ENCODE peak calls at places on chromosomes 16 and 17, in ten cellular contexts. U is body of pancreas, E is stomach, M is spleen, C is IMR-90, X is ovary, R is prostate gland, Y is breast epithelium, V is uterus, J is gastrocnemius medialis. P is an unnamed sample.

GRCh38 chr17:6137716-6138502 is 67.7 kb downstream of the WSCD1 start:
- DNase-seq in R (no peak), Y (no peak), C (no peak), X (no peak), M (no peak), J (no peak), U (no peak), V (no peak), E (no peak), P (no peak)

GRCh38 chr17:12744298-12744697 is 45.0 kb upstream of the ARHGAP44 start:
- DNase-seq in J (no peak), R (no peak), C (peak; percentile 69), E (no peak), M (peak; percentile 58), V (no peak), X (no peak), U (no peak), Y (no peak), P (peak; percentile 64)

GRCh38 chr16:19138601-19139000 is 24.8 kb downstream of the ITPRIPL2 start:
- DNase-seq in E (peak; percentile 45), M (no peak), U (peak; percentile 52), C (peak; percentile 89), J (peak; percentile 77), V (peak; percentile 79), Y (peak; percentile 71), R (peak; percentile 96), X (peak; percentile 51), P (peak; percentile 78)

GRCh38 chr17:41178341-41178740 is 320 bp upstream of the KRTAP4-2 start:
- DNase-seq in J (no peak), X (no peak), C (peak; percentile 72), U (no peak), Y (no peak), E (no peak), V (no peak), M (no peak), R (no peak), P (no peak)

GRCh38 chr17:49471089-49471683 is 23.9 kb upstream of the NGFR start:
- DNase-seq in M (no peak), U (no peak), V (no peak), Y (no peak), E (no peak), C (no peak), J (peak; percentile 51), R (no peak), X (no peak), P (peak; percentile 63)

GRCh38 chr17:19771971-19772630 is 24.0 kb upstream of the ALDH3A1 start:
- DNase-seq in R (no peak), U (no peak), Y (no peak), M (no peak), C (no peak), E (no peak), J (no peak), X (no peak), V (no peak), P (no peak)

GRCh38 chr17:78821961-78822360 is 18.7 kb downstream of the USP36 start:
- DNase-seq in Y (no peak), E (no peak), M (peak; percentile 32), V (no peak), J (no peak), X (no peak), C (peak; percentile 54), U (no peak), R (no peak), P (no peak)

GRCh38 chr16:77680496-77680895 is 41.8 kb upstream of the NUDT7 start:
- DNase-seq in M (no peak), E (no peak), C (no peak), Y (no peak), V (no peak), R (no peak), U (no peak), J (no peak), X (no peak), P (no peak)

GRCh38 chr17:47834756-47835155 is 3.3 kb downstream of the LRRC46 start:
- DNase-seq in C (no peak), X (no peak), Y (no peak), M (no peak), U (no peak), V (no peak), J (no peak), R (no peak), E (no peak), P (no peak)

GRCh38 chr17:47830396-47830907 is 889 bp downstream of the MRPL10 start:
- DNase-seq in U (no peak), Y (no peak), E (no peak), C (no peak), M (no peak), R (no peak), J (no peak), V (no peak), X (no peak), P (no peak)

GRCh38 chr17:47829870-47830269 is 1.5 kb downstream of the MRPL10 start:
- DNase-seq in Y (no peak), R (no peak), J (no peak), V (no peak), X (no peak), U (no peak), E (no peak), C (no peak), M (no peak), P (no peak)

GRCh38 chr17:47831934-47832327 is 461 bp downstream of the LRRC46 start:
- DNase-seq in E (no peak), C (no peak), Y (no peak), X (no peak), J (no peak), R (no peak), M (no peak), V (no peak), U (no peak), P (no peak)

DNA sequence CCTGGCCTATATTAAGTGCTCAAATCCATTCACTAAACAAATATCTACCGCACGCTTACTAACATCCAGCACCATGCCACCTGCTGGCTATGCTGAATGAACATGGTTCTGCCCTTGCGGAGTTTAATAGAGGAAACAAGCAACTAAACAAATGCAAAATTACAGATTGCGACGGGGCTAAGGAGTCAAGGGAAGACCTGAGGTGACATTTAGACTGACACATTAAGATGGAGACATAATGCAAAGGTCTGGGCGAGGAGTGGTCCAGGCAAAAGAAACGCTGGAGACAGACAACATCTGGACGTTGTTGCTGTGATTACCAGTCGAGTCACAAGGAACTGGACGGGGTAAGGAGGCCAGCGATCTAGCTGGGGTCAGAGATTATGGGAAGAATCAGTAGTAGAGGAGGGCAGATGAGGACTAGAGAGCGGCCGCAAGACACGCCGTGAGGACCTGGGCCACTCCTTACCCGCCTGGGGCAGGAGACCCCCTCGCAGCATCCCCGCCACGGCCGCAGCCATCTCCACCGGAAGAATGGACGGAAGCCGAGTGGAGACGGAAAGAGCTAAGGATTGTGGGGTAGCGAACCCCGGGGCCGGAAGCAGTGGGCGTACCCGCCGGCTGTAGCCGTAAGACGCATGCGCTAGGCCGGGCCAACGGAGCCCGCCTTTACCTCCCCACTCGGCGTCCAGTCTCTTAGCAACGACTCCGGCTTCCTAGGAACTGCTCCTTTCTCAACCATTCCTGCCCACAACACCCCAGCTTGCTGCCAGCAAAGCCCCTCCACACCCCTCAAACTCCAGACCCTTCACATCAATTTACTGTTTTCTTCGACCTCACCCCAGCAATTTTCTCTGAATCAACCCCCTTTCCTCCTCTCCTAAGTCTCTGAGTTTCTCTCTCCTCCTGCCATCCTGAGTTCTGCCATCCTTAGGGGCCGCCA is at the start of the genes LRRC46 and MRPL10:
- DNase-seq in M (peak; percentile 97), J (peak; percentile 88), R (peak; percentile 91), Y (peak; percentile 90), V (peak; percentile 92), C (peak; percentile 90), U (peak; percentile 94), X (peak; percentile 94), E (peak; percentile 95), P (peak; percentile 94)
- TF ChIP-seq POLR2A in M (peak; percentile 63), J (peak; percentile 79), R (peak; percentile 59), Y (peak; percentile 54), V (peak; percentile 63), C (peak; percentile 93), U (peak; percentile 42), X (peak; percentile 88), E (no peak), P (no peak)

DNA sequence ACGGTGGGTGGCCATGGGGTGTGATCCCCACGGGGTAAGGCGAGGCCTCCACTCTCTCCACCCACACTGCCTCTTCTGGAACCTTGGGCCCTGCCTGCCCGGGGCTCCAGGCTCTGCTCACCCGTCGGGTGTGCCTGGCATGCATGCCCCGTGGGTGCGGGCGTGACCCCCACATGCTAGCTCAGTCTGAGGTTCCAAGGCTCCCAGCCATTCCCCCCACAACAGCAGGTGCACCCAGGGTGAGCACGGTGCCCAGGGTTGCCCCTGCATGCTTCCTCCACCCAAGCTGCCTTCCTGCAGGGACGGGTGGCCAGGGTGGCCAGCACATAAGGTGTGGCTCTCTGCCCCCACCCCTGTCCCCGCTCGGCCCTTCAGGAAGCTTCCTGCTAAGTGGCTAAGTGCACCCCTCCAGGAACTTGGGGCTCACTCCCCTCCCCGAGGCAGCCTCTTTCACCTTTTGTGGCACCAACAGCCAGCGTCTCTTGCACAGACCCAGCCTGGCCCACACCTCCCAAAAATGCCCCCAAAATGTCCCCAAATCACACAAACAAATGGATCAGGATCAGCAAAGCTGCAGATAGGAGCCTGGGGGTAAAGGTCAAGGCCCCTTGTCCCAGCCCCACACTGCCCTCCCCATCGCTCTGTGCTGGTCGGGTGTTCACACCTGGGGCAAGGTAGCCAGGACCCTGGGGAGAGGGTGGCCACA is 21.4 kb upstream of the PVALEF start:
- DNase-seq in C (no peak), J (no peak), Y (no peak), U (no peak), X (no peak), R (no peak), V (no peak), M (no peak), E (no peak), P (no peak)
- H3K4me3 ChIP-seq in C (no peak overlapping the region), J (no peak overlapping the region), Y (no peak overlapping the region), U (no peak overlapping the region), X (no peak overlapping the region), R (no peak overlapping the region), V (no peak overlapping the region), M (no peak overlapping the region), E (no peak overlapping the region), P (no peak overlapping the region)

GRCh38 chr17:44062871-44063270 is 3.6 kb downstream of the LSM12 start:
- DNase-seq in J (no peak), Y (no peak), V (no peak), M (no peak), X (no peak), R (no peak), E (no peak), C (no peak), U (no peak), P (peak; percentile 24)

GRCh38 chr17:44063704-44064639 is 2.5 kb downstream of the LSM12 start:
- DNase-seq in X (no peak), U (no peak), J (no peak), V (no peak), E (no peak), M (no peak), C (no peak), Y (no peak), R (no peak), P (no peak)

GRCh38 chr17:44067547-44067945 is 1.1 kb upstream of the LSM12 start:
- DNase-seq in J (no peak), X (no peak), V (no peak), E (no peak), R (no peak), U (no peak), C (no peak), M (peak; percentile 54), Y (no peak), P (no peak)

GRCh38 chr17:44065668-44066203 is 735 bp downstream of the LSM12 start:
- DNase-seq in C (no peak), U (no peak), X (no peak), Y (no peak), E (no peak), R (no peak), V (no peak), J (no peak), M (no peak), P (peak; percentile 11)

GRCh38 chr17:44066204-44066930 is at the start of gene LSM12:
- DNase-seq in E (peak; percentile 93), X (peak; percentile 90), V (peak; percentile 83), Y (peak; percentile 86), R (peak; percentile 79), M (peak; percentile 97), J (peak; percentile 80), C (peak; percentile 88), U (peak; percentile 91), P (peak; percentile 91)
- TF ChIP-seq POLR2A in E (no peak), X (peak; percentile 74), V (peak; percentile 62), Y (no peak), R (peak; percentile 79), M (no peak), J (peak; percentile 74), C (peak; percentile 87), U (peak; percentile 62), P (peak; percentile 85)

GRCh38 chr16:28491080-28491969 is 549 bp downstream of the CLN3 start:
- DNase-seq in Y (no peak), X (peak; percentile 46), C (no peak), M (peak; percentile 90), E (no peak), J (peak; percentile 53), R (peak; percentile 21), U (peak; percentile 55), V (peak; percentile 48), P (peak; percentile 56)
- H3K4me3 ChIP-seq in Y (peak overlapping the region; percentile 90), X (peak overlapping the region; percentile 99), C (peak overlapping the region; percentile 97), M (peak overlapping the region; percentile 95), E (peak overlapping the region; percentile 84), J (peak overlapping the region; percentile 83), R (peak overlapping the region; percentile 95), U (peak overlapping the region; percentile 84), V (peak overlapping the region; percentile 97), P (peak overlapping the region; percentile 85)